ENCODE peak calls at places on chromosomes 1 and 21, in nine cellular contexts. One of them, this sample, is unnamed.

GRCh38 chr1:171251042-171251740 is 2.9 kb downstream of the FMO1 start:
- DNase-seq in GM10248: no peak
- DNase-seq in neural progenitor cell: peak
- DNase-seq in left lung: peak
- DNase-seq in cardiac muscle cell: peak
- DNase-seq in mammary epithelial cell: peak
- DNase-seq in HFF-Myc: no peak
- DNase-seq in heart left ventricle: no peak
- DNase-seq in foreskin fibroblast: peak
- DNase-seq in this sample: peak

GRCh38 chr1:145983959-145984830 is 12.2 kb downstream of the TXNIP start:
- DNase-seq in GM10248: no peak
- DNase-seq in neural progenitor cell: no peak
- DNase-seq in left lung: peak
- DNase-seq in cardiac muscle cell: no peak
- DNase-seq in mammary epithelial cell: no peak
- DNase-seq in HFF-Myc: no peak
- DNase-seq in heart left ventricle: no peak
- DNase-seq in foreskin fibroblast: no peak
- DNase-seq in this sample: no peak

GRCh38 chr1:209689484-209689883 is 14.3 kb downstream of the G0S2 start:
- DNase-seq in GM10248: no peak
- DNase-seq in neural progenitor cell: no peak
- DNase-seq in left lung: no peak
- DNase-seq in cardiac muscle cell: peak
- DNase-seq in mammary epithelial cell: peak
- DNase-seq in HFF-Myc: no peak
- DNase-seq in heart left ventricle: no peak
- DNase-seq in foreskin fibroblast: no peak
- DNase-seq in this sample: peak

GRCh38 chr1:210362526-210362925 is 33.8 kb downstream of the HHAT start:
- DNase-seq in GM10248: no peak
- DNase-seq in neural progenitor cell: no peak
- DNase-seq in left lung: no peak
- DNase-seq in cardiac muscle cell: peak
- DNase-seq in mammary epithelial cell: no peak
- DNase-seq in HFF-Myc: no peak
- DNase-seq in heart left ventricle: peak
- DNase-seq in foreskin fibroblast: peak
- DNase-seq in this sample: no peak

GRCh38 chr1:85202092-85202863 is 1.5 kb upstream of the SYDE2 start:
- DNase-seq in GM10248: no peak
- DNase-seq in neural progenitor cell: no peak
- DNase-seq in left lung: no peak
- DNase-seq in cardiac muscle cell: no peak
- DNase-seq in mammary epithelial cell: peak
- DNase-seq in HFF-Myc: no peak
- DNase-seq in heart left ventricle: no peak
- DNase-seq in foreskin fibroblast: no peak
- DNase-seq in this sample: no peak

GRCh38 chr1:220966874-220967631 is 87.8 kb downstream of the HLX start:
- DNase-seq in GM10248: no peak
- DNase-seq in neural progenitor cell: no peak
- DNase-seq in left lung: no peak
- DNase-seq in cardiac muscle cell: no peak
- DNase-seq in mammary epithelial cell: no peak
- DNase-seq in HFF-Myc: peak
- DNase-seq in heart left ventricle: no peak
- DNase-seq in foreskin fibroblast: peak
- DNase-seq in this sample: no peak

GRCh38 chr21:41848971-41849580 is 30.1 kb downstream of the PRDM15 start:
- DNase-seq in GM10248: no peak
- DNase-seq in neural progenitor cell: no peak
- DNase-seq in left lung: peak
- DNase-seq in cardiac muscle cell: no peak
- DNase-seq in mammary epithelial cell: no peak
- DNase-seq in HFF-Myc: no peak
- DNase-seq in heart left ventricle: no peak
- DNase-seq in foreskin fibroblast: no peak
- DNase-seq in this sample: no peak

GRCh38 chr1:228861830-228862176 is 126.5 kb downstream of the RHOU start:
- DNase-seq in GM10248: peak
- DNase-seq in neural progenitor cell: no peak
- DNase-seq in left lung: no peak
- DNase-seq in cardiac muscle cell: no peak
- DNase-seq in mammary epithelial cell: no peak
- DNase-seq in HFF-Myc: no peak
- DNase-seq in heart left ventricle: no peak
- DNase-seq in foreskin fibroblast: no peak
- DNase-seq in this sample: no peak

GRCh38 chr1:50308883-50309282 is 114.4 kb downstream of the DMRTA2 start:
- DNase-seq in GM10248: peak
- DNase-seq in neural progenitor cell: peak
- DNase-seq in left lung: no peak
- DNase-seq in cardiac muscle cell: peak
- DNase-seq in mammary epithelial cell: peak
- DNase-seq in HFF-Myc: peak
- DNase-seq in heart left ventricle: peak
- DNase-seq in foreskin fibroblast: no peak
- DNase-seq in this sample: peak

GRCh38 chr1:116352349-116352813 is 20.7 kb upstream of the ATP1A1 start:
- DNase-seq in GM10248: no peak
- DNase-seq in neural progenitor cell: no peak
- DNase-seq in left lung: no peak
- DNase-seq in cardiac muscle cell: peak
- DNase-seq in mammary epithelial cell: peak
- DNase-seq in HFF-Myc: no peak
- DNase-seq in heart left ventricle: no peak
- DNase-seq in foreskin fibroblast: no peak
- DNase-seq in this sample: no peak

GRCh38 chr21:41012425-41012824 is 155.5 kb upstream of the BACE2 start:
- DNase-seq in GM10248: no peak
- DNase-seq in neural progenitor cell: no peak
- DNase-seq in left lung: no peak
- DNase-seq in cardiac muscle cell: no peak
- DNase-seq in mammary epithelial cell: no peak
- DNase-seq in HFF-Myc: no peak
- DNase-seq in heart left ventricle: no peak
- DNase-seq in foreskin fibroblast: no peak
- DNase-seq in this sample: no peak

GRCh38 chr1:193799948-193800690 is 613.7 kb upstream of the B3GALT2 start:
- DNase-seq in GM10248: no peak
- DNase-seq in neural progenitor cell: no peak
- DNase-seq in left lung: no peak
- DNase-seq in cardiac muscle cell: no peak
- DNase-seq in mammary epithelial cell: no peak
- DNase-seq in HFF-Myc: no peak
- DNase-seq in heart left ventricle: no peak
- DNase-seq in foreskin fibroblast: no peak
- DNase-seq in this sample: peak

GRCh38 chr1:228793032-228793431 is 57.8 kb downstream of the RHOU start:
- DNase-seq in GM10248: no peak
- DNase-seq in neural progenitor cell: no peak
- DNase-seq in left lung: no peak
- DNase-seq in cardiac muscle cell: no peak
- DNase-seq in mammary epithelial cell: no peak
- DNase-seq in HFF-Myc: no peak
- DNase-seq in heart left ventricle: no peak
- DNase-seq in foreskin fibroblast: no peak
- DNase-seq in this sample: no peak

GRCh38 chr1:116579253-116579875 is 8.5 kb upstream of the CD58 start:
- DNase-seq in GM10248: no peak
- DNase-seq in neural progenitor cell: no peak
- DNase-seq in left lung: no peak
- DNase-seq in cardiac muscle cell: no peak
- DNase-seq in mammary epithelial cell: no peak
- DNase-seq in HFF-Myc: no peak
- DNase-seq in heart left ventricle: peak
- DNase-seq in foreskin fibroblast: no peak
- DNase-seq in this sample: no peak

GRCh38 chr1:114586513-114587047 is 5.2 kb upstream of the BCAS2 start:
- DNase-seq in GM10248: no peak
- DNase-seq in neural progenitor cell: no peak
- DNase-seq in left lung: no peak
- DNase-seq in cardiac muscle cell: no peak
- DNase-seq in mammary epithelial cell: no peak
- DNase-seq in HFF-Myc: no peak
- DNase-seq in heart left ventricle: no peak
- DNase-seq in foreskin fibroblast: no peak
- DNase-seq in this sample: no peak

GRCh38 chr1:11893907-11894251 is 32.3 kb downstream of the KIAA2013 start:
- DNase-seq in GM10248: peak
- DNase-seq in neural progenitor cell: peak
- DNase-seq in left lung: peak
- DNase-seq in cardiac muscle cell: peak
- DNase-seq in mammary epithelial cell: peak
- DNase-seq in HFF-Myc: no peak
- DNase-seq in heart left ventricle: peak
- DNase-seq in foreskin fibroblast: no peak
- DNase-seq in this sample: peak

GRCh38 chr1:68207129-68207689 is 25.1 kb downstream of the WLS start:
- DNase-seq in GM10248: no peak
- DNase-seq in neural progenitor cell: no peak
- DNase-seq in left lung: no peak
- DNase-seq in cardiac muscle cell: peak
- DNase-seq in mammary epithelial cell: no peak
- DNase-seq in HFF-Myc: no peak
- DNase-seq in heart left ventricle: no peak
- DNase-seq in foreskin fibroblast: peak
- DNase-seq in this sample: peak

GRCh38 chr1:68210829-68211228 is 21.5 kb downstream of the WLS start:
- DNase-seq in GM10248: no peak
- DNase-seq in neural progenitor cell: peak
- DNase-seq in left lung: no peak
- DNase-seq in cardiac muscle cell: peak
- DNase-seq in mammary epithelial cell: no peak
- DNase-seq in HFF-Myc: no peak
- DNase-seq in heart left ventricle: no peak
- DNase-seq in foreskin fibroblast: no peak
- DNase-seq in this sample: no peak

GRCh38 chr1:68211781-68212180 is 20.5 kb downstream of the WLS start:
- DNase-seq in GM10248: no peak
- DNase-seq in neural progenitor cell: peak
- DNase-seq in left lung: no peak
- DNase-seq in cardiac muscle cell: no peak
- DNase-seq in mammary epithelial cell: no peak
- DNase-seq in HFF-Myc: no peak
- DNase-seq in heart left ventricle: no peak
- DNase-seq in foreskin fibroblast: no peak
- DNase-seq in this sample: no peak

GRCh38 chr1:68213843-68214242 is 18.5 kb downstream of the WLS start:
- DNase-seq in GM10248: no peak
- DNase-seq in neural progenitor cell: no peak
- DNase-seq in left lung: peak
- DNase-seq in cardiac muscle cell: peak
- DNase-seq in mammary epithelial cell: peak
- DNase-seq in HFF-Myc: no peak
- DNase-seq in heart left ventricle: peak
- DNase-seq in foreskin fibroblast: peak
- DNase-seq in this sample: peak

GRCh38 chr1:68210027-68210426 is 22.3 kb downstream of the WLS start:
- DNase-seq in GM10248: no peak
- DNase-seq in neural progenitor cell: no peak
- DNase-seq in left lung: no peak
- DNase-seq in cardiac muscle cell: peak
- DNase-seq in mammary epithelial cell: no peak
- DNase-seq in HFF-Myc: no peak
- DNase-seq in heart left ventricle: no peak
- DNase-seq in foreskin fibroblast: no peak
- DNase-seq in this sample: no peak
- TF ChIP-seq CTCF in GM10248: no peak
- TF ChIP-seq CTCF in neural progenitor cell: no peak
- TF ChIP-seq CTCF in left lung: no peak
- TF ChIP-seq CTCF in cardiac muscle cell: no peak
- TF ChIP-seq CTCF in mammary epithelial cell: no peak
- TF ChIP-seq CTCF in HFF-Myc: no peak
- TF ChIP-seq CTCF in heart left ventricle: no peak
- TF ChIP-seq CTCF in foreskin fibroblast: no peak
- TF ChIP-seq CTCF in this sample: no peak

GRCh38 chr1:237045278-237046016 is 3.5 kb downstream of the RYR2 start:
- DNase-seq in GM10248: no peak
- DNase-seq in neural progenitor cell: peak
- DNase-seq in left lung: no peak
- DNase-seq in cardiac muscle cell: no peak
- DNase-seq in mammary epithelial cell: no peak
- DNase-seq in HFF-Myc: no peak
- DNase-seq in heart left ventricle: no peak
- DNase-seq in foreskin fibroblast: no peak
- DNase-seq in this sample: peak
- TF ChIP-seq CTCF in GM10248: no peak
- TF ChIP-seq CTCF in neural progenitor cell: peak
- TF ChIP-seq CTCF in left lung: no peak
- TF ChIP-seq CTCF in cardiac muscle cell: no peak
- TF ChIP-seq CTCF in mammary epithelial cell: no peak
- TF ChIP-seq CTCF in HFF-Myc: no peak
- TF ChIP-seq CTCF in heart left ventricle: no peak
- TF ChIP-seq CTCF in foreskin fibroblast: no peak
- TF ChIP-seq CTCF in this sample: no peak

GRCh38 chr1:31703431-31704260 is at the start of gene COL16A1:
- DNase-seq in GM10248: peak
- DNase-seq in neural progenitor cell: peak
- DNase-seq in left lung: peak
- DNase-seq in cardiac muscle cell: peak
- DNase-seq in mammary epithelial cell: peak
- DNase-seq in HFF-Myc: no peak
- DNase-seq in heart left ventricle: peak
- DNase-seq in foreskin fibroblast: peak
- DNase-seq in this sample: peak
- TF ChIP-seq CTCF in GM10248: no peak
- TF ChIP-seq CTCF in neural progenitor cell: no peak
- TF ChIP-seq CTCF in left lung: no peak
- TF ChIP-seq CTCF in cardiac muscle cell: no peak
- TF ChIP-seq CTCF in mammary epithelial cell: no peak
- TF ChIP-seq CTCF in HFF-Myc: no peak
- TF ChIP-seq CTCF in heart left ventricle: no peak
- TF ChIP-seq CTCF in foreskin fibroblast: peak
- TF ChIP-seq CTCF in this sample: no peak

DNA sequence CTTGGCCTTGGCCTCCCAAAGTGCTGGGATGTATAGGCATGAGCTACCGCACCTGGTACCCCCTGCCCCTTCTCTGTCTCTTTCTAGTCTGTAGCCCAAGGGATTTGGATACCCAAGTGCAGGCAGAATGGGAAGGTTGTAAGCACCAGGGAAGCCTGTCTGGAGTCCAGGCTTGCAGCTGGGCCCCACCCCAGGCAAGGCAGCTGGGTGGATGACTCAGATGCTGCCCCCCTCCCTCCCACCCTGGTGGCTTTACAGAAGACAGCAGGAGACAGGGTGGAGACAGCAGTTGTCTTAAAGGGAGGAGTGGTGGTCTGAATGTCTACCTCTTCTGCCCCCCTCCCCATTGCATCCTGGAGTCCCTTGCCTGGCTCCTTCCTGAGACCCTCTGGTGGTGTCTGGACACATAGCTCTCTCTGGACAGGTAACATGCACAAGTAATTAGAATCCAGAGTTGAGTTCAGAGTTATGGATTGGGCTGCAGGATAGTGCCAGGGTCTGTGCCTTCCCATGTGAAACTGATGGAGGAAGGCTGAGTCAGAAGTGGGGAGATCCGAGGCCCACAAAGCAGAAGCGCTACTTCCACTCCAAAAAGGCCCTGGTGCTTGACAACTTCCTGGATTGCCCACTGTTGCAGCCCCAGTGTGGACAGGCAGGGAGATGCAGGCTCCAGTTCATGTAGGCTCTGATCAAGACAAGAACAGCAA is 5.1 kb downstream of the LMNA start:
- DNase-seq in GM10248: no peak
- DNase-seq in neural progenitor cell: no peak
- DNase-seq in left lung: no peak
- DNase-seq in cardiac muscle cell: no peak
- DNase-seq in mammary epithelial cell: peak
- DNase-seq in HFF-Myc: no peak
- DNase-seq in heart left ventricle: peak
- DNase-seq in foreskin fibroblast: peak
- DNase-seq in this sample: peak
- TF ChIP-seq CTCF in GM10248: no peak
- TF ChIP-seq CTCF in neural progenitor cell: no peak
- TF ChIP-seq CTCF in left lung: no peak
- TF ChIP-seq CTCF in cardiac muscle cell: peak
- TF ChIP-seq CTCF in mammary epithelial cell: no peak
- TF ChIP-seq CTCF in HFF-Myc: no peak
- TF ChIP-seq CTCF in heart left ventricle: no peak
- TF ChIP-seq CTCF in foreskin fibroblast: no peak
- TF ChIP-seq CTCF in this sample: peak